ENCODE peak calls at places on chromosomes 13 and 19, in eight cellular contexts. M, F, R, I, O, Y, N and A are unnamed samples. For H3K4me1, the result is how much of the 10 kb centered on the place peaks cover.

GRCh38 chr13:32318072-32318471 is 2.8 kb downstream of the BRCA2 start:
- DNase-seq in Y (no peak), R (no peak), I (no peak), N (no peak), F (no peak), O (no peak), M (no peak), A (no peak)

GRCh38 chr13:42553098-42554046 is 20.6 kb upstream of the TNFSF11 start:
- DNase-seq in R (no peak), I (no peak), N (no peak), F (peak), Y (peak), O (no peak), M (no peak), A (no peak)

GRCh38 chr13:67662997-67663396 is 432.9 kb upstream of the PCDH9 start:
- DNase-seq in R (no peak), I (no peak), O (no peak), N (no peak), Y (no peak), M (no peak), F (no peak), A (no peak)

GRCh38 chr19:6705931-6706632 is 14.4 kb downstream of the C3 start:
- DNase-seq in F (no peak), R (no peak), N (no peak), M (no peak), I (no peak), O (peak), Y (no peak), A (no peak)

GRCh38 chr13:94433055-94433947 is 46.2 kb downstream of the DCT start:
- DNase-seq in O (no peak), Y (peak), I (no peak), R (no peak), F (no peak), M (no peak), N (no peak), A (no peak)

GRCh38 chr13:48437381-48437780 is 24.5 kb upstream of the LPAR6 start:
- DNase-seq in F (no peak), Y (no peak), M (no peak), O (peak), R (peak), N (no peak), I (peak), A (peak)

GRCh38 chr13:103210348-103210747 is 144.1 kb upstream of the SLC10A2 start:
- DNase-seq in M (no peak), O (no peak), N (no peak), R (no peak), I (no peak), Y (no peak), F (no peak), A (no peak)

GRCh38 chr19:58305932-58306323 is 751 bp downstream of the ERVK3-1 start:
- DNase-seq in M (no peak), R (no peak), N (no peak), O (no peak), Y (peak), I (no peak), F (no peak), A (no peak)

GRCh38 chr19:38713227-38713649 is 31.0 kb downstream of the CAPN12 start:
- DNase-seq in I (peak), F (no peak), R (peak), N (no peak), Y (no peak), O (no peak), M (no peak), A (no peak)

GRCh38 chr19:48877900-48878218 is 5.6 kb downstream of the PPP1R15A start:
- DNase-seq in I (no peak), O (no peak), M (no peak), Y (no peak), R (no peak), N (no peak), F (no peak), A (no peak)

GRCh38 chr19:57813919-57814504 is 701 bp downstream of the ZNF552 start:
- DNase-seq in R (no peak), M (no peak), I (no peak), Y (peak), O (no peak), N (no peak), F (peak), A (no peak)

GRCh38 chr13:113451951-113452421 is 1.3 kb downstream of the ADPRHL1 start:
- DNase-seq in Y (no peak), N (no peak), M (no peak), I (no peak), R (no peak), O (no peak), F (no peak), A (no peak)

GRCh38 chr13:97140611-97141010 is 81.5 kb upstream of the MBNL2 start:
- DNase-seq in Y (no peak), O (no peak), I (no peak), M (no peak), F (no peak), R (no peak), N (no peak), A (no peak)

GRCh38 chr13:49503951-49504350 is 8.2 kb downstream of the PHF11 start:
- DNase-seq in N (no peak), O (no peak), Y (no peak), M (no peak), F (no peak), R (no peak), I (no peak), A (no peak)

GRCh38 chr13:110817143-110817542 is 97.7 kb downstream of the ANKRD10 start:
- DNase-seq in Y (no peak), O (no peak), N (no peak), M (no peak), F (no peak), I (no peak), R (no peak), A (no peak)

GRCh38 chr19:52689804-52690394 is 44.9 kb downstream of the ZNF611 start:
- DNase-seq in N (peak), R (peak), F (no peak), Y (peak), M (peak), O (peak), I (peak), A (peak)

GRCh38 chr13:40982772-40983171 is 36.3 kb downstream of the ELF1 start:
- DNase-seq in F (no peak), O (no peak), Y (peak), I (no peak), N (peak), R (no peak), M (peak), A (peak)

GRCh38 chr13:112465251-112466131 is 89.3 kb downstream of the SPACA7 start:
- DNase-seq in Y (no peak), R (no peak), I (no peak), F (no peak), O (peak), M (no peak), N (no peak), A (peak)

DNA sequence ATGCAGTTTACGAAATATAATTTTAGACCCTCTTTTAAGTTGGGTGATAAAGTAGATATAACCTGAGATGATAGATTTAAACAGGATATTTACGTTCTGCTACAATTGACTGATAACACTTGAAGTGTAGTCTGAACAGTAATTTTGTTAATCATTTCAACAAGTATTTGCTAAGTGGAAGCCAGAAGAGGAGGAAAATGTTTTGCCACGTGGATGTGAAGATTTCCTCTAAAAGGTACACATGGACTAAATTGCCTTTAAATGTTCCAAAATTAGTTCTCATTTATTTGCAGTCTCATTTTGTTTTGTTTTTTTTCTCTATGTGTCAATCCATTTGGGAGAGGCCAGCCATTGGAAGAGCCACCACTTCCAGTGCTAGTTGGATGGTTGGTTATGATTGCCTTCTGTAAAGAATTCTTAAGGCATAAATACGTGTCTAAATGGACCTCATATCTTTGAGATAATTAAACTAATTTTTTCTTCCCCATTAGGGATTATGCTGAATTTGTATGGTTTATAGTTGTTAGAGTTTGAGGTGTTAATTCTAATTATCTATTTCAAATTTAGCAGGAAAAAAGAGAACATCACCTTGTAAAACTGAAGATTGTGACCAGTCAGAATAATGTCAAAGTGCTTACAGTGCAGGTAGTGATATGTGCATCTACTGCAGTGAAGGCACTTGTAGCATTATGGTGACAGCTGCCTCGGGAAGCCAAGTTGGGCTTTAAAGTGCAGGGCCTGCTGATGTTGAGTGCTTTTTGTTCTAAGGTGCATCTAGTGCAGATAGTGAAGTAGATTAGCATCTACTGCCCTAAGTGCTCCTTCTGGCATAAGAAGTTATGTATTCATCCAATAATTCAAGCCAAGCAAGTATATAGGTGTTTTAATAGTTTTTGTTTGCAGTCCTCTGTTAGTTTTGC is 2.8 kb downstream of the MIR17HG start:
- DNase-seq in Y (no peak), O (no peak), I (no peak), M (no peak), N (no peak), F (no peak), R (no peak), A (no peak)
- H3K4me3 ChIP-seq in Y (peak), O (no peak), I (no peak), M (peak), N (no peak), F (peak), R (no peak), A (no peak)

GRCh38 chr19:1410789-1411188 is 3.4 kb downstream of the DAZAP1 start:
- DNase-seq in Y (no peak), O (no peak), R (no peak), M (no peak), N (no peak), F (no peak), I (no peak), A (no peak)
- H3K27ac ChIP-seq in Y (no peak), O (no peak), R (peak), M (peak), N (no peak), F (no peak), I (peak), A (peak)

DNA sequence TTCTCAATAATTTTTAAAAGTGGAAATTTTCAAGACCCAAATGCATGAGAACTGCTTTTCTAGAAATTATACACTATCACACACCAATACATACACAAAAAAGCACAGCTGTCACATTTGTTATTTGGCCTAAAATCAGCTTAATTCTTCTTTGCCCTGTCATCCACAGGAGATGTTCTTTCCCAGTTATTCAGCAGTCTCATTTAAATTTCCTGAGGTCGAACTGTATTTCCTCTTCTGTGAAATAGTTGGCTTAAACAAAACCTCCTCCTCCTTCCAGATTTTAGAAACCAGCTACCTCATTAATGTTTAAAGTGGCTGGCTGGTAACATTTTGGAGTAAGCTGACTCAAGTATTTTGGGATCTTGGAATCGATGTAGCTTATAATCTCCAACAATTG is 39.1 kb downstream of the SMAD9 start:
- DNase-seq in I (no peak), Y (no peak), R (no peak), O (no peak), N (no peak), F (no peak), M (no peak), A (no peak)
- H3K4me1 ChIP-seq in I (under half), Y (under half), R (under half), O (under half), N (under half), F (under half), M (under half), A (under half)

DNA sequence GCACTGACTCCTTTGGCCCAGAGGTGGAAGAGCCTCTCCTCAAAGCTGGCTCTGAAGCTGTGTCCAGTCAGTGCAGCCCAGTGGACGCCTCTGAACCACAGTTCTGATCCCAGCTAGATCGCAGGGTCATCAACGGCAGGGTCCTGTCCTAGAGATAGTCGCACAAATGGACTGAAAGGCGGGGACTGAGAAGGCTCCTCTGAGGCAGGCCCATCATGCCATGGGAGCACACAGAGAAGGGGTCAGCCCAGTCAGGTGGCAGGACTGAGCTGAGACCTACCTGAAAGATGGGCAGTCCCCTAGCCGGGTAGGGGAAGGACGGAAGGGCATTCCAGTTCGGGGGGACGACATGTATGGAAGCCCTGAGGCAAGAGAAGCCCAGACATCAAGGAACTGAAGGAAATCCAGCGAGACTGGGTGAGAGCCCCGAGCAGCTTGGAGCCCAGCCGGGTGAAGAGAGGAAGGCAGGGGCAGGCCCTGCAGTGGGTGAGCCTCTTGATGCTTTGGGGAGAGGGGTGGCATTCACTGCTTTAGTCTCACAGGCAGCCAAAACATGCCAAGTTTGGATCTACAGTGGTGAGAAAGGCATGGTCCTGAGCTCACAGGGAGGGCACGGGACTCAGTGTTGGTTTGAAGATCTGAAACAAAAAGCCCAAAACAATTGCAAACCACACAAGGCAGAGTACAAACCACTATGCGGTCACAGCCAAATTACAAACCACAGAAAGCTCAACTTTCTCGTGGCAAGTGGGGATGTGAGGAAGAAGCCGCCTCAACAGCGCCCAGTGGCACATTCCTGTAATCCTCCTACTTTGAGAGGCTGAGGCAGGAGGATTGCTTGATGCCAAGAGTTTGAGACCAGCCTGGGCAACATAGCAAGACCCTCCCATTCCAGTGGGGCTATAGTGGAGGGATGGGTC is 10.0 kb downstream of the CALM3 start:
- DNase-seq in N (no peak), F (no peak), O (peak), M (no peak), Y (no peak), I (peak), R (no peak), A (no peak)
- H3K4me3 ChIP-seq in N (no peak), F (no peak), O (no peak), M (peak), Y (no peak), I (no peak), R (no peak), A (no peak)

GRCh38 chr19:47161876-47162489 is 31.3 kb downstream of the SAE1 start:
- DNase-seq in N (no peak), R (no peak), O (no peak), I (no peak), F (no peak), M (no peak), Y (no peak), A (no peak)
- H3K27ac ChIP-seq in N (no peak), R (no peak), O (no peak), I (no peak), F (no peak), M (no peak), Y (no peak), A (no peak)